ENCODE peak calls at places on chromosomes 1 and 21, in four cellular contexts. T is IMR-90, E is keratinocyte, P is K562. K is an unnamed sample.

GRCh38 chr1:57133686-57134085 is 167.9 kb upstream of the C8B start:
- DNase-seq in T (peak; percentile 28), E (no peak), P (no peak), K (no peak)

GRCh38 chr1:204011426-204011825 is 61.5 kb upstream of the SOX13 start:
- DNase-seq in T (no peak), E (no peak), P (no peak), K (no peak)

GRCh38 chr1:110340207-110340468 is 961 bp downstream of the RBM15 start:
- DNase-seq in T (no peak), E (no peak), P (peak; percentile 45), K (no peak)

GRCh38 chr1:243346016-243346415 is 90.2 kb downstream of the SDCCAG8 start:
- DNase-seq in T (no peak), E (no peak), P (no peak), K (no peak)

GRCh38 chr1:2494323-2494693 is 18.2 kb downstream of the PLCH2 start:
- DNase-seq in T (peak; percentile 45), E (peak; percentile 77), P (no peak), K (no peak)

GRCh38 chr1:66445492-66446181 is 88.3 kb upstream of the SGIP1 start:
- DNase-seq in T (no peak), E (no peak), P (no peak), K (peak; percentile 70)

GRCh38 chr1:6358757-6359567 is 34.6 kb downstream of the ACOT7 start:
- DNase-seq in T (peak; percentile 86), E (no peak), P (no peak), K (peak; percentile 78)

GRCh38 chr1:204146965-204147364 is 4.9 kb downstream of the ETNK2 start:
- DNase-seq in T (no peak), E (no peak), P (no peak), K (no peak)

GRCh38 chr21:18782721-18783120 is 379.1 kb upstream of the TMPRSS15 start:
- DNase-seq in T (no peak), E (no peak), P (no peak), K (no peak)

GRCh38 chr1:172708452-172708851 is 49.5 kb downstream of the FASLG start:
- DNase-seq in T (no peak), E (no peak), P (no peak), K (no peak)

GRCh38 chr1:30700528-30701265 is 22.7 kb downstream of the MATN1 start:
- DNase-seq in T (peak; percentile 76), E (no peak), P (peak; percentile 35), K (no peak)

GRCh38 chr1:110267260-110267659 is 57.1 kb downstream of the KCNC4 start:
- DNase-seq in T (no peak), E (no peak), P (no peak), K (no peak)

GRCh38 chr1:16386454-16387113 is 19.5 kb downstream of the SZRD1 start:
- DNase-seq in T (peak; percentile 76), E (no peak), P (no peak), K (peak; percentile 71)

GRCh38 chr1:114771992-114772391 is 8.5 kb downstream of the SIKE1 start:
- DNase-seq in T (no peak), E (no peak), P (no peak), K (no peak)

GRCh38 chr1:117045644-117046043 is 14.5 kb upstream of the TTF2 start:
- DNase-seq in T (no peak), E (no peak), P (no peak), K (peak; percentile 64)

GRCh38 chr1:165895451-165895871 is 68.0 kb downstream of the UCK2 start:
- DNase-seq in T (peak; percentile 80), E (no peak), P (no peak), K (peak; percentile 34)
- H3K9me1 ChIP-seq in T (peaks cover 55% of the 10 kb centered on the region), E (no peaks in the 10 kb centered on the region), P (peaks cover 3% of the 10 kb centered on the region), K (no peaks in the 10 kb centered on the region)

GRCh38 chr1:94463765-94464330 is 45.7 kb downstream of the ABCD3 start:
- DNase-seq in T (peak; percentile 71), E (peak; percentile 4), P (peak; percentile 31), K (peak; percentile 74)

GRCh38 chr1:94456736-94457135 is 38.5 kb downstream of the ABCD3 start:
- DNase-seq in T (peak; percentile 38), E (no peak), P (no peak), K (no peak)

GRCh38 chr1:94463056-94463764 is 45.0 kb downstream of the ABCD3 start:
- DNase-seq in T (no peak), E (no peak), P (no peak), K (peak; percentile 36)

GRCh38 chr1:94462606-94463005 is 44.4 kb downstream of the ABCD3 start:
- DNase-seq in T (no peak), E (no peak), P (no peak), K (no peak)
- H3K9me1 ChIP-seq in T (no peaks in the 10 kb centered on the region), E (no peaks in the 10 kb centered on the region), P (no peaks in the 10 kb centered on the region), K (no peaks in the 10 kb centered on the region)

DNA sequence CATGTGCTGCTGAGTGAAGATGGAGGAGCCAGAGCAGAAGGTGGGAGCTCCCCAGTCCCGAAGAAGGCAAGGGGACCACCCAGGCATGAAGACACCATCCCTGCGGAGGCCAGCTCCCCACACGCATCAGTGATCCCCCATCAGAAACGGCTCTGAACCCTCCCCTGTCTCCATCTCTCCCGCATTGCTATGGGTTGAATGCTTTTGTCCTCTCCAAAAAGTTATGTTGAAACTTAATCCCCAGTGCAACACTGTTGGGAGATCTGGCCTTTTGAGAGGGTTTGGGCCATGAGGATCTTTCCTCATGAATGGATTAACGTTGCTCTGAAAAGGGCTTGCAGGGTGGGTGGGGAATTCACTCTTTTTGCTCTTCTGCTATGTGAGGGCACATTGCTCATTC is 147.6 kb downstream of the AJAP1 start:
- DNase-seq in T (no peak), E (no peak), P (no peak), K (no peak)
- H3K9me1 ChIP-seq in T (no peaks in the 10 kb centered on the region), E (no peaks in the 10 kb centered on the region), P (no peaks in the 10 kb centered on the region), K (no peaks in the 10 kb centered on the region)

DNA sequence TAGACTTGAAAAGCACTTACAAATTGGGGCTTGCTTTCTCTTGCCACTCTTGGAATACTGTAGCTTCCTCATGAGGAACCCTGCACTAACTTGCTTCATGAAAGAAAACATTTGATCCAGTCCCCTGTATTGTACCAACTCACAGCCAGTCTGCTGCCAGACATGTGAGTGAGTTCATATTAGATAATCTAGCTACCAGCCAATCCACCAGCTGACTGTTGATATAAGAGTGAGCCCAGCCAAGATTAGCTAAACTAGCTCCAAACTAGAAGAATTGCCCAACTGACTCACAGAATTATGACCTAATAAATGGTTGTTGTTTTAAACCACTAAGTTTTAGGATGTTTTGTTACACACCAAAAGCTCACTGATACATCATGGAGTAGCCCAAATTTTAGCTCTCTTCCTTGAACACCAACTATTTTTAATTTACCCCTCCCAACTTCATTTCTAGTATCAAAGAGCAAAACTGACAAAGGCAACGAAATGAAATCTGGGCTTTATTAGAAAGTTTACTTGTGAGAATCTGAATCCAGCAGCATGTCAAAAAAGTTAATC is 6.6 kb upstream of the RGS8 start:
- DNase-seq in T (no peak), E (no peak), P (no peak), K (no peak)
- H3K9me1 ChIP-seq in T (no peaks in the 10 kb centered on the region), E (no peaks in the 10 kb centered on the region), P (no peaks in the 10 kb centered on the region), K (no peaks in the 10 kb centered on the region)

GRCh38 chr21:44736291-44737004 is 25.1 kb upstream of the TSPEAR start:
- DNase-seq in T (no peak), E (no peak), P (no peak), K (no peak)

GRCh38 chr21:44737706-44738354 is 26.5 kb upstream of the TSPEAR start:
- DNase-seq in T (peak; percentile 8), E (no peak), P (no peak), K (no peak)

GRCh38 chr21:44740721-44741120 is 29.3 kb upstream of the TSPEAR start:
- DNase-seq in T (no peak), E (no peak), P (no peak), K (no peak)

GRCh38 chr21:44739316-44739715 is 27.9 kb upstream of the TSPEAR start:
- DNase-seq in T (no peak), E (no peak), P (no peak), K (no peak)

GRCh38 chr21:44738621-44739020 is 27.2 kb upstream of the TSPEAR start:
- DNase-seq in T (no peak), E (no peak), P (no peak), K (no peak)
- H3K9me1 ChIP-seq in T (no peaks in the 10 kb centered on the region), E (no peaks in the 10 kb centered on the region), P (no peaks in the 10 kb centered on the region), K (no peaks in the 10 kb centered on the region)

GRCh38 chr21:21632926-21633325 is 634.7 kb downstream of the NCAM2 start:
- DNase-seq in T (no peak), E (no peak), P (no peak), K (no peak)

GRCh38 chr21:21631961-21632360 is 633.8 kb downstream of the NCAM2 start:
- DNase-seq in T (peak; percentile 17), E (no peak), P (no peak), K (no peak)
- H3K9me1 ChIP-seq in T (no peaks in the 10 kb centered on the region), E (no peaks in the 10 kb centered on the region), P (no peaks in the 10 kb centered on the region), K (no peaks in the 10 kb centered on the region)

GRCh38 chr1:90946630-90947029 is 75.2 kb downstream of the ZNF644 start:
- DNase-seq in T (no peak), E (no peak), P (no peak), K (no peak)
- H3K9me1 ChIP-seq in T (no peaks in the 10 kb centered on the region), E (no peaks in the 10 kb centered on the region), P (no peaks in the 10 kb centered on the region), K (no peaks in the 10 kb centered on the region)

GRCh38 chr1:53586765-53587164 is 127.6 kb downstream of the DMRTB1 start:
- DNase-seq in T (no peak), E (no peak), P (no peak), K (no peak)

GRCh38 chr1:53585116-53585515 is 125.9 kb downstream of the DMRTB1 start:
- DNase-seq in T (peak; percentile 83), E (no peak), P (no peak), K (no peak)

GRCh38 chr1:53583903-53584210 is 124.7 kb downstream of the DMRTB1 start:
- DNase-seq in T (no peak), E (no peak), P (no peak), K (no peak)

GRCh38 chr1:53584446-53585102 is 125.4 kb downstream of the DMRTB1 start:
- DNase-seq in T (no peak), E (no peak), P (no peak), K (no peak)

GRCh38 chr1:53585565-53585964 is 126.4 kb downstream of the DMRTB1 start:
- DNase-seq in T (no peak), E (no peak), P (no peak), K (no peak)
- H3K9me1 ChIP-seq in T (peaks cover 15% of the 10 kb centered on the region), E (no peaks in the 10 kb centered on the region), P (no peaks in the 10 kb centered on the region), K (no peaks in the 10 kb centered on the region)

GRCh38 chr1:39048745-39049370 is 22.7 kb downstream of the NDUFS5 start:
- DNase-seq in T (no peak), E (no peak), P (peak; percentile 36), K (no peak)
- H3K9me1 ChIP-seq in T (peaks cover 12% of the 10 kb centered on the region), E (no peaks in the 10 kb centered on the region), P (peaks cover 3% of the 10 kb centered on the region), K (no peaks in the 10 kb centered on the region)

DNA sequence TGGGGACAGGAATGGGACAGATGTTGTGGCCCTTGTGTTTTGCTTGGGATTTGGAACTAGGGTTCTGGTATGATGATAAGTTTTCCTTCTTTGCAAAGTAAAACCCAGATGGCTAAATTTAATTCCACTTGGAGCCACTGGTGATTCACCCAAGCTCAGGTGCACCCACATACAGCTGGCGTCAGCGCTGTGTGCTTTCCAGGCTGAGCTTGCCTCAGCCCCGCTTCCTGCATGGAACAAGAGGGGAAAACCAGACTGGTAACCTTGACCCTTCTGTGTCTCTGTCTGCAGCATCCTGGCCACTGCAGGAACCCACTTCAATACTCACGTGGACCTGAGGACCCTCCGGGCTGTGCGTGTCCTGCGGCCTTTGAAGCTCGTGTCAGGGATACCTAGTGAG is 94.2 kb downstream of the CACNA1E start:
- DNase-seq in T (no peak), E (no peak), P (no peak), K (no peak)
- H3K9me1 ChIP-seq in T (no peaks in the 10 kb centered on the region), E (no peaks in the 10 kb centered on the region), P (no peaks in the 10 kb centered on the region), K (no peaks in the 10 kb centered on the region)

K was measured in endothelial cell of umbilical vein.